ENCODE peak calls at places on chromosomes 16 and 17, in nine cellular contexts. K is GM10248; G is mesenteric fat pad; R is activated CD4-positive, alpha-beta T cell treated with anti-CD3 and anti-CD28 coated beads, Interleukin-2, amount 10 ng/mL, durations not matched to agents 7 days and 5 days; H is stomach; A is NCI-H2081; C is KG1; S is NCI-H1436; O is cardiac muscle cell. Q is an unnamed sample.
A peak's percentile ranks its signal among the peaks of the same experiment; 100 is the strongest.

GRCh38 chr16:4015991-4016325 is 100.3 kb downstream of the ADCY9 start:
- DNase-seq in K (no peak), G (no peak), R (no peak), H (no peak), A (no peak), C (no peak), S (no peak), O (no peak), Q (no peak)

GRCh38 chr17:74337834-74338500 is 11.9 kb downstream of the KIF19 start:
- DNase-seq in K (no peak), G (no peak), R (no peak), H (no peak), A (no peak), C (no peak), S (peak; percentile 34), O (no peak), Q (no peak)

GRCh38 chr16:88430185-88430523 is 22.9 kb upstream of the ZFPM1 start:
- DNase-seq in K (peak; percentile 52), G (no peak), R (no peak), H (no peak), A (no peak), C (no peak), S (no peak), O (no peak), Q (no peak)

GRCh38 chr16:14086477-14086876 is 15.4 kb downstream of the MRTFB start:
- DNase-seq in K (no peak), G (no peak), R (no peak), H (no peak), A (no peak), C (no peak), S (no peak), O (no peak), Q (no peak)

GRCh38 chr17:8662076-8662831 is 31.7 kb upstream of the MYH10 start:
- DNase-seq in K (no peak), G (no peak), R (no peak), H (no peak), A (no peak), C (no peak), S (no peak), O (no peak), Q (no peak)

GRCh38 chr17:43553501-43554018 is 7.4 kb upstream of the ETV4 start:
- DNase-seq in K (no peak), G (no peak), R (no peak), H (no peak), A (no peak), C (no peak), S (no peak), O (no peak), Q (no peak)

GRCh38 chr17:62666801-62667591 is 39.5 kb downstream of the MRC2 start:
- DNase-seq in K (no peak), G (no peak), R (no peak), H (no peak), A (no peak), C (no peak), S (no peak), O (no peak), Q (no peak)

GRCh38 chr16:50360033-50360778 is 8.6 kb downstream of the BRD7 start:
- DNase-seq in K (no peak), G (no peak), R (no peak), H (peak; percentile 49), A (no peak), C (no peak), S (no peak), O (no peak), Q (no peak)

GRCh38 chr16:67311607-67312449 is 14.7 kb downstream of the KCTD19 start:
- DNase-seq in K (peak; percentile 76), G (no peak), R (peak; percentile 66), H (no peak), A (no peak), C (no peak), S (no peak), O (peak; percentile 97), Q (no peak)

GRCh38 chr17:67412057-67412456 is 35.0 kb downstream of the PITPNC1 start:
- DNase-seq in K (no peak), G (no peak), R (no peak), H (no peak), A (no peak), C (no peak), S (no peak), O (no peak), Q (no peak)

GRCh38 chr16:51898872-51899271 is 648.1 kb downstream of the TOX3 start:
- DNase-seq in K (no peak), G (no peak), R (no peak), H (no peak), A (no peak), C (no peak), S (no peak), O (no peak), Q (no peak)

GRCh38 chr16:81861503-81861902 is 82.4 kb downstream of the PLCG2 start:
- DNase-seq in K (no peak), G (no peak), R (no peak), H (no peak), A (no peak), C (no peak), S (no peak), O (no peak), Q (no peak)

Q was measured in ecto neural progenitor cell.